ENCODE peak calls at places on chromosome 7, in four cellular contexts. E, N, H and D are unnamed samples. For H3K4me1, the result is how much of the 10 kb centered on the place peaks cover.

GRCh38 chr7:50531401-50531906 is 33.8 kb downstream of the DDC start:
- DNase-seq in E (no peak), N (no peak), H (no peak), D (no peak)

GRCh38 chr7:157515342-157516041 is 178.7 kb downstream of the DNAJB6 start:
- DNase-seq in E (no peak), N (no peak), H (no peak), D (peak)

GRCh38 chr7:151696738-151697514 is 177.2 kb upstream of the RHEB start:
- DNase-seq in E (peak), N (no peak), H (no peak), D (no peak)

GRCh38 chr7:74575083-74575803 is 82.3 kb upstream of the GTF2I start:
- DNase-seq in E (peak), N (no peak), H (no peak), D (peak)

GRCh38 chr7:35991511-35992232 is 161.4 kb upstream of the EEPD1 start:
- DNase-seq in E (no peak), N (no peak), H (no peak), D (no peak)

GRCh38 chr7:46577394-46577793 is 656.3 kb upstream of the IGFBP3 start:
- DNase-seq in E (no peak), N (no peak), H (no peak), D (no peak)

GRCh38 chr7:13542451-13542850 is 447.0 kb downstream of the ETV1 start:
- DNase-seq in E (no peak), N (no peak), H (no peak), D (no peak)

GRCh38 chr7:5695709-5696345 is 85.6 kb downstream of the RNF216 start:
- DNase-seq in E (no peak), N (peak), H (peak), D (no peak)

GRCh38 chr7:94295805-94296204 is 98.9 kb upstream of the COL1A2 start:
- DNase-seq in E (no peak), N (peak), H (no peak), D (no peak)

GRCh38 chr7:157318015-157318706 is 18.6 kb upstream of the DNAJB6 start:
- DNase-seq in E (no peak), N (no peak), H (peak), D (no peak)

GRCh38 chr7:95493247-95493646 is 7.5 kb downstream of the ASB4 start:
- DNase-seq in E (no peak), N (peak), H (no peak), D (no peak)

GRCh38 chr7:151110236-151110940 is 24.1 kb downstream of the AGAP3 start:
- DNase-seq in E (no peak), N (no peak), H (no peak), D (no peak)

GRCh38 chr7:131196808-131197207 is 130.9 kb upstream of the MKLN1 start:
- DNase-seq in E (no peak), N (peak), H (no peak), D (no peak)

GRCh38 chr7:158302274-158303070 is 285.2 kb downstream of the PTPRN2 start:
- DNase-seq in E (no peak), N (no peak), H (no peak), D (no peak)

GRCh38 chr7:22351878-22352277 is 5.1 kb downstream of the RAPGEF5 start:
- DNase-seq in E (no peak), N (no peak), H (no peak), D (no peak)

GRCh38 chr7:73367006-73367405 is 39.0 kb downstream of the FKBP6 start:
- DNase-seq in E (no peak), N (no peak), H (no peak), D (no peak)

GRCh38 chr7:50832744-50833143 is 50.0 kb upstream of the GRB10 start:
- DNase-seq in E (no peak), N (peak), H (no peak), D (no peak)

GRCh38 chr7:8057566-8057965 is 89.0 kb downstream of the GLCCI1 start:
- DNase-seq in E (no peak), N (no peak), H (no peak), D (no peak)

GRCh38 chr7:50399635-50400034 is 50.5 kb downstream of the FIGNL1 start:
- DNase-seq in E (no peak), N (no peak), H (no peak), D (peak)

GRCh38 chr7:105638942-105639495 is 57.7 kb upstream of the EFCAB10 start:
- DNase-seq in E (no peak), N (no peak), H (no peak), D (peak)

GRCh38 chr7:151540146-151540545 is 20.5 kb upstream of the RHEB start:
- DNase-seq in E (no peak), N (no peak), H (no peak), D (no peak)

GRCh38 chr7:49893131-49893530 is 119.7 kb downstream of the VWC2 start:
- DNase-seq in E (no peak), N (no peak), H (no peak), D (no peak)

GRCh38 chr7:74625446-74625845 is 32.1 kb upstream of the GTF2I start:
- DNase-seq in E (no peak), N (peak), H (no peak), D (peak)

GRCh38 chr7:155796381-155797261 is 15.6 kb downstream of the SHH start:
- DNase-seq in E (peak), N (no peak), H (peak), D (peak)

DNA sequence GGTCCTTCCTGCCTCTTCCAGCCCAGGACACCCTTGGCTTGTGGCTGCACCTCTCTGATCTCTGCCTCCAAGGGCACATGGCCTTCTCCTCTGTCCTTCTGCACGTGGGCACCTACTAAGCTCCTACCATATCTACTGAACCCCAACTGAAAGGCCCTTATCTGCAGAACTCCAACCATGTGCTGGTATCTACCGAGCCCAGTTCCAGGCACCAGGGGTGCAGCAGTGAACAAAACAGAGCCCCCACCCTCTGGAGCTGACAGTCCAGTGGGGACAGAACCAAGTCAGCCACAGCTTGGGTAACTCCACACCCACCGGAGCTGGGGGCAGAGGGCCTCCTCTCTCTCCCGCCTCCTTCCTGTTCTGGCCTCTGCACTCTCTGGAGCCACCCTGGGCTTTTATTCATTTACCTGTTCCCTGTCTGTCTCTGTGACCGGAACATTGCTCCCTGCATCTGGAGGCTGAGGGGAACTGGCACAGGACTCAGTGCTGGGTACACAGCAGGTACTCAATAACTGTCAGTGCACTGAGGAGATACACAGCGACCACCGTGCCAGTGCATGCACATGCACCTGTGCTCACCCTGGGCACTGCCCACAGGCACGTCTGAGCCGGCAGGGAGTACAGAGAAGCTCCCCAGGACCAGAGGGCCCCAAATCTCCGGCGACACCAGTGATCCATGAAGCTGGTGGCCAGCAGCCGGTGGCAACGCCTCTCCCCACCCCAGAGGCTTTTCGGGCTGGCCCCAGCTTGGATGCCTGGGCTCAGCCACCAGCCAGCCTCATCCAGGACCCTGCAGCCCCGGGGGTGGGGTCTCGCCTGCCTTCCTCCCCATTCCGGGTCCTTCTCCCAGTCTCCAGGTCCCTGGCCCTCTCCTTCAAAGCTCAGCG is 2.0 kb downstream of the MICALL2 start:
- DNase-seq in E (no peak), N (no peak), H (no peak), D (no peak)
- H3K4me1 ChIP-seq in E (under half), N (under half), H (under half), D (half or more)

GRCh38 chr7:125256446-125256845 is 326.8 kb upstream of the POT1 start:
- DNase-seq in E (no peak), N (no peak), H (no peak), D (no peak)

GRCh38 chr7:125255793-125256192 is 326.2 kb upstream of the POT1 start:
- DNase-seq in E (no peak), N (no peak), H (no peak), D (no peak)

GRCh38 chr7:125253454-125254182 is 324.0 kb upstream of the POT1 start:
- DNase-seq in E (no peak), N (no peak), H (no peak), D (no peak)

GRCh38 chr7:125254521-125254920 is 324.9 kb upstream of the POT1 start:
- DNase-seq in E (no peak), N (no peak), H (no peak), D (no peak)

GRCh38 chr7:125257617-125258016 is 328.0 kb upstream of the POT1 start:
- DNase-seq in E (no peak), N (no peak), H (no peak), D (no peak)
- H3K4me1 ChIP-seq in E (under half), N (under half), H (under half), D (under half)

GRCh38 chr7:81775560-81775959 is 5.7 kb upstream of the HGF start:
- DNase-seq in E (no peak), N (no peak), H (no peak), D (no peak)
- H3K4me1 ChIP-seq in E (under half), N (under half), H (under half), D (under half)

DNA sequence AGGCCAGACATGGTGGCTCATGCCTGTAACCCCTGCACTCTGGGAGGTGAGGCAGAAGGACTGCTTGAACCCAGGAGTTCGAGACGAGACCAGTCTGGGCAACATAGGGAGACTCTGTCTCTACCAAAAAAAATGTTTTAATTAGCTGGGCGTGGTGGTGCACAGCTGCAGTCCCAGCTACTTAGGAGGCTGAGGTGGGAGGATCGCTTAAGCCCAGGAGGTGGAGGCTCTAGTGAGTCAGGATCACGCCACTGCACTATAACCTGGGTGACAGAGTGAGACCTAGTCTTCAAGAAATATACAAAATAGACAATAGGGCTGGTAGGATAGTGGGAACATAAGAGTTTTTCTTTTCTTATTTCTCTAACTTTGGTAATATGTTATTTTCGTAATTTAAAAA is 50.2 kb downstream of the CREB3L2 start:
- DNase-seq in E (no peak), N (no peak), H (no peak), D (no peak)
- H3K4me1 ChIP-seq in E (under half), N (under half), H (half or more), D (half or more)

GRCh38 chr7:100865372-100865911 is 1.7 kb upstream of the TRIP6 start:
- DNase-seq in E (no peak), N (no peak), H (no peak), D (no peak)

GRCh38 chr7:100866721-100867039 is 507 bp upstream of the TRIP6 start:
- DNase-seq in E (no peak), N (no peak), H (no peak), D (no peak)

GRCh38 chr7:100864263-100864845 is 2.8 kb upstream of the TRIP6 start:
- DNase-seq in E (no peak), N (no peak), H (no peak), D (no peak)

GRCh38 chr7:100867040-100867795 is at the start of gene TRIP6:
- DNase-seq in E (peak), N (peak), H (peak), D (peak)

DNA sequence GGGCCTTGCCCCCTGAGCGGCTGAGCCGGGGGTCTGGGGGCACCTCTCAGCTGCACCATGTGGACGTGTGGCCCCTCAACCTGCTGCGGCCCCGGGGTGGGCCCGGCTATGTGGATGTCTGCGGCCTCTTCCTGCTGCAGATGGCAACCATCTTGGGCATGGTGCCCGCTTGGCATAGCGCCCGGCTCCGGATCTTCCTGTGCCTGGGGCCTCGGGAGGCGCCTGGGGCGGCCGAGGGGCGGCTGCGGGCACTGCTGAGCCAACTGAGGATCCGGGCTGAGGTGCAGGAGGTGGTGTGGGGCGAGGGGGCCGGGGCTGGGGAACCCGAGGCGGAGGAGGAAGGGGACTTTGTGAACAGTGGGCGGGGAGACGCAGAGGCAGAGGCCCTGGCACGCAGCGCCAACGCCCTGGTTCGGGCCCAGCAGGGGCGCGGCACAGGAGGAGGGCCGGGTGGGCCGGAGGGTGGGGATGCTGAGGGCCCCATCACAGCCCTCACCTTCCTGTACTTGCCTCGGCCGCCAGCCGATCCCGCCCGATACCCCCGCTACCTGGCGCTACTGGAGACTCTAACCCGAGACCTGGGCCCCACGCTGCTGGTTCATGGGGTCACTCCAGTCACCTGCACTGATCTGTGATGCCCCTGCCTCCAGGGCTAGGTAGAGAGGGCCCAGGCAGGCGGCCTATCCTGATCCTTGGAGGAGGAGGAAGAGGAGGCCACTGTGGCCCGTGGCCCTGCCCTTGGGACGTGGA is 1.0 kb upstream of the TRIP6 start:
- DNase-seq in E (peak), N (peak), H (peak), D (peak)
- H3K4me1 ChIP-seq in E (under half), N (under half), H (under half), D (under half)

GRCh38 chr7:112144284-112145059 is 61.7 kb downstream of the DOCK4 start:
- DNase-seq in E (no peak), N (peak), H (no peak), D (no peak)

GRCh38 chr7:112149734-112150133 is 56.5 kb downstream of the DOCK4 start:
- DNase-seq in E (no peak), N (no peak), H (no peak), D (no peak)

GRCh38 chr7:112152186-112152585 is 54.0 kb downstream of the DOCK4 start:
- DNase-seq in E (no peak), N (no peak), H (no peak), D (no peak)

GRCh38 chr7:112150823-112151641 is 55.2 kb downstream of the DOCK4 start:
- DNase-seq in E (no peak), N (no peak), H (no peak), D (no peak)

GRCh38 chr7:112147752-112148435 is 58.3 kb downstream of the DOCK4 start:
- DNase-seq in E (no peak), N (no peak), H (no peak), D (no peak)
- H3K4me1 ChIP-seq in E (under half), N (under half), H (under half), D (under half)

DNA sequence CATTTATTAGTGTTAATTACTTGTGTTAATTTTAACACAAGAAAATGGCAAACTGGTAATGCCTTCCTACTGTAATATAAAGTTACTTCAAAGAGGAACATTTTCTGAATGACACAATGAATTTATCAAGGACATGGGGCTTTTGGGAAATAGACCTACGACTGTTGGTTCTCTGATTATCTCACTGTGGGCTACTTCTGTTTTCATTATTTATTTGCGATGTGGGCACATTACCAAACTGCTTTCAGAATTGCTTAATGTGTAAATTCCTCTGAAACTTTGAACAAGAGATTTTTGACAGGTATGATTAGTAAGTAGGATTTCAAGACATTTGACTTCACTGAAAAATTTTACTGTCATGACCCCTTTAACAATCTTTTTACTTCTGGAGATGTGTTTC is 535.6 kb downstream of the CNTNAP2 start:
- DNase-seq in E (no peak), N (no peak), H (no peak), D (no peak)
- H3K4me1 ChIP-seq in E (under half), N (under half), H (under half), D (under half)

GRCh38 chr7:137965942-137966624 is 35.8 kb downstream of the CREB3L2 start:
- DNase-seq in E (no peak), N (no peak), H (no peak), D (no peak)
- H3K4me1 ChIP-seq in E (under half), N (under half), H (half or more), D (under half)

GRCh38 chr7:139089118-139089517 is 20.4 kb downstream of the ZC3HAV1 start:
- DNase-seq in E (no peak), N (no peak), H (no peak), D (no peak)

GRCh38 chr7:139087212-139087611 is 22.3 kb downstream of the ZC3HAV1 start:
- DNase-seq in E (no peak), N (no peak), H (no peak), D (no peak)

GRCh38 chr7:139091677-139091996 is 17.9 kb downstream of the ZC3HAV1 start:
- DNase-seq in E (no peak), N (no peak), H (no peak), D (no peak)

GRCh38 chr7:139086454-139086853 is 23.1 kb downstream of the ZC3HAV1 start:
- DNase-seq in E (no peak), N (no peak), H (no peak), D (no peak)

GRCh38 chr7:139088268-139088667 is 21.3 kb downstream of the ZC3HAV1 start:
- DNase-seq in E (no peak), N (no peak), H (no peak), D (no peak)
- H3K4me1 ChIP-seq in E (under half), N (under half), H (under half), D (under half)